ENCODE peak calls at places on chromosomes 5 and 9, in six cellular contexts. U is ELR; G is NB4; C is NCI-H69; P is osteocyte; H is activated CD4-positive, alpha-beta T cell treated with anti-CD3 and anti-CD28 coated beads for 4 hours. V is an unnamed sample.

GRCh38 chr5:180590543-180591248 is 603 bp downstream of the SCGB3A1 start:
- DNase-seq in P (peak; percentile 84), U (no peak), C (peak; percentile 23), G (no peak), H (no peak), V (no peak)

GRCh38 chr5:17228833-17229291 is 11.4 kb downstream of the BASP1 start:
- DNase-seq in G (no peak), P (no peak), U (no peak), C (no peak), H (no peak), V (peak; percentile 47)

GRCh38 chr9:12785251-12785880 is 10.5 kb downstream of the LURAP1L start:
- DNase-seq in P (no peak), C (peak; percentile 86), H (no peak), G (no peak), U (peak; percentile 53), V (no peak)

GRCh38 chr9:18014556-18014955 is 435.7 kb downstream of the SH3GL2 start:
- DNase-seq in U (no peak), C (peak; percentile 78), P (no peak), G (no peak), H (no peak), V (no peak)

GRCh38 chr9:128917151-128917849 is 3.5 kb upstream of the PHYHD1 start:
- DNase-seq in H (no peak), P (no peak), G (no peak), C (no peak), U (no peak), V (peak; percentile 78)

GRCh38 chr9:89759563-89759962 is 154.8 kb downstream of the GADD45G start:
- DNase-seq in H (no peak), P (no peak), U (no peak), C (peak; percentile 99), G (no peak), V (no peak)

GRCh38 chr9:109629615-109630014 is 131.5 kb upstream of the PTPN3 start:
- DNase-seq in H (no peak), U (no peak), P (no peak), G (peak; percentile 48), C (peak; percentile 9), V (no peak)

GRCh38 chr5:149853019-149853648 is 91.5 kb downstream of the PDE6A start:
- DNase-seq in H (peak; percentile 42), P (no peak), G (peak; percentile 76), C (peak; percentile 83), U (peak; percentile 79), V (peak; percentile 91)

GRCh38 chr9:37407468-37407867 is 15.0 kb upstream of the GRHPR start:
- DNase-seq in C (peak; percentile 54), G (no peak), U (peak; percentile 50), P (no peak), H (no peak), V (no peak)

GRCh38 chr9:83444110-83444509 is 94.1 kb downstream of the FRMD3 start:
- DNase-seq in H (no peak), P (no peak), G (no peak), C (peak; percentile 37), U (no peak), V (no peak)

GRCh38 chr9:121688149-121688680 is 36.8 kb downstream of the DAB2IP start:
- DNase-seq in H (no peak), G (no peak), P (no peak), C (no peak), U (no peak), V (no peak)

GRCh38 chr5:33482335-33482734 is 41.6 kb downstream of the TARS1 start:
- DNase-seq in H (no peak), P (no peak), U (no peak), G (peak; percentile 6), C (peak; percentile 59), V (no peak)

GRCh38 chr9:109793196-109793595 is 13.2 kb downstream of the PALM2AKAP2 start:
- DNase-seq in C (no peak), U (peak; percentile 93), H (no peak), P (no peak), G (no peak), V (no peak)

GRCh38 chr9:137387034-137387890 is 35.7 kb downstream of the EXD3 start:
- DNase-seq in H (peak; percentile 25), G (no peak), P (no peak), C (no peak), U (no peak), V (peak; percentile 81)

GRCh38 chr5:151424892-151425523 is 22.4 kb upstream of the SLC36A1 start:
- DNase-seq in P (no peak), U (no peak), G (no peak), C (no peak), H (no peak), V (no peak)

GRCh38 chr5:115770466-115770865 is 46.0 kb downstream of the CDO1 start:
- DNase-seq in U (peak; percentile 20), H (no peak), C (peak; percentile 17), P (no peak), G (peak; percentile 15), V (no peak)

GRCh38 chr9:1458503-1458902 is 408.3 kb downstream of the DMRT2 start:
- DNase-seq in G (peak; percentile 67), C (peak; percentile 42), P (no peak), U (peak; percentile 67), H (no peak), V (peak; percentile 3)

GRCh38 chr5:120228262-120229031 is 235.7 kb upstream of the PRR16 start:
- DNase-seq in C (peak; percentile 4), P (no peak), U (peak; percentile 9), G (peak; percentile 4), H (no peak), V (no peak)

GRCh38 chr5:132267166-132267739 is 9.8 kb downstream of the PDLIM4 start:
- DNase-seq in P (peak; percentile 51), H (no peak), U (no peak), G (no peak), C (no peak), V (no peak)